ENCODE peak calls at places on chromosomes 4 and X, in ten cellular contexts. I is heart left ventricle; F is left lung; E is heart right ventricle; R is aorta; M is mammary epithelial cell; T is RWPE2; Y is GM23338; J is CD8-positive, alpha-beta memory T cell; X is H1. C is an unnamed sample.

GRCh38 chr4:171281359-171281758 is 531.8 kb upstream of the GALNTL6 start:
- DNase-seq in R (no peak), T (no peak), J (no peak), F (no peak), X (no peak), Y (no peak), M (no peak), E (no peak), I (no peak), C (no peak)

GRCh38 chr4:38406243-38406642 is 257.8 kb upstream of the KLF3 start:
- DNase-seq in X (no peak), E (no peak), I (no peak), J (no peak), Y (no peak), M (no peak), F (no peak), R (no peak), T (no peak), C (no peak)

GRCh38 chr4:82031386-82031785 is 342.4 kb downstream of the HNRNPD start:
- DNase-seq in T (no peak), J (no peak), R (no peak), Y (no peak), E (no peak), X (no peak), F (no peak), M (no peak), I (no peak), C (no peak)

GRCh38 chr4:118729287-118730286 is 44.4 kb downstream of the METTL14 start:
- DNase-seq in T (no peak), M (no peak), E (no peak), Y (no peak), J (no peak), I (no peak), F (no peak), X (no peak), R (no peak), C (no peak)

GRCh38 chr4:6926681-6927478 is 17.3 kb downstream of the TBC1D14 start:
- DNase-seq in I (no peak), M (no peak), F (peak; percentile 83), J (peak; percentile 33), Y (no peak), R (no peak), X (no peak), T (no peak), E (peak; percentile 50), C (no peak)

GRCh38 chr4:81786063-81786763 is 314.5 kb upstream of the RASGEF1B start:
- DNase-seq in J (no peak), X (no peak), M (no peak), I (peak; percentile 12), T (no peak), R (no peak), F (no peak), Y (no peak), E (no peak), C (peak; percentile 33)

GRCh38 chr4:6308890-6309643 is 39.4 kb downstream of the WFS1 start:
- DNase-seq in J (peak; percentile 26), I (no peak), F (no peak), R (no peak), Y (peak; percentile 72), X (no peak), E (peak; percentile 42), M (no peak), T (no peak), C (no peak)

GRCh38 chr4:25446611-25447010 is 69.5 kb downstream of the ANAPC4 start:
- DNase-seq in J (no peak), X (no peak), T (no peak), M (no peak), R (no peak), Y (no peak), I (no peak), E (no peak), F (peak; percentile 65), C (no peak)

GRCh38 chrX:37347420-37347819 is 1.7 kb upstream of the PRRG1 start:
- DNase-seq in I (no peak), J (no peak), X (no peak), F (no peak), M (no peak), E (no peak), R (no peak), Y (peak; percentile 13), T (no peak), C (peak; percentile 4)

GRCh38 chr4:141713185-141713584 is 76.8 kb downstream of the IL15 start:
- DNase-seq in I (no peak), J (no peak), F (no peak), T (no peak), X (no peak), R (no peak), M (no peak), Y (no peak), E (no peak), C (no peak)

GRCh38 chr4:84995386-84995785 is 28.9 kb upstream of the WDFY3 start:
- DNase-seq in T (no peak), F (no peak), Y (no peak), E (no peak), I (no peak), M (no peak), X (no peak), R (no peak), J (no peak), C (no peak)

GRCh38 chr4:111630705-111631104 is 514.5 kb upstream of the FAM241A start:
- DNase-seq in R (no peak), X (no peak), F (no peak), J (no peak), Y (peak; percentile 56), T (no peak), M (no peak), E (no peak), I (no peak), C (no peak)

DNA sequence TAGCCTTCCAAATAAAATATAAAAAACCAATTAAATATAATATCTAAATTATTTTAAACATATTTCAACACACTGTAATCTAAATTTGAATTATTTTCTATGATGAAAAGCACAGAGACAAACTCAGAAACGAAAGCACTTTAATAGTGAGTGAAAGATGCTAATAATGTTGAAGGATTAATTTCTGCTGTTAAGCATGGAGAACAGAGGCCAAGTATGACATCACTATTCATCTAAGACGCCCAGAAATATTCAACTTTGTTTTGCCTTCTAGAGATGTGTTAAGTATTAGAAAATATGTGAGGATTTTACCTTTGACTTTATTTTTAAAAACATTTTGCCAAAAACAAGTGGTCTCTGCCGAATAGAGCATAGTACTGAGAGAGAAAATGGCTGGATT is 19.3 kb downstream of the ARHGEF6 start:
- DNase-seq in F (no peak), I (no peak), T (no peak), J (no peak), X (no peak), Y (no peak), E (no peak), M (no peak), R (no peak), C (no peak)
- H3K27ac ChIP-seq in F (no peak overlapping the region), I (no peak overlapping the region), T (no peak overlapping the region), J (no peak overlapping the region), X (no peak overlapping the region), Y (no peak overlapping the region), E (no peak overlapping the region), M (no peak overlapping the region), R (no peak overlapping the region), C (peak overlapping the region; percentile 71)

GRCh38 chrX:115366535-115366934 is 77.0 kb downstream of the LUZP4 start:
- DNase-seq in E (no peak), M (no peak), F (no peak), T (no peak), R (no peak), X (no peak), J (no peak), Y (no peak), I (no peak), C (no peak)

GRCh38 chrX:115372026-115372610 is 82.6 kb downstream of the LUZP4 start:
- DNase-seq in T (no peak), M (peak; percentile 44), X (no peak), F (no peak), J (no peak), Y (peak; percentile 46), I (no peak), E (no peak), R (no peak), C (no peak)

GRCh38 chrX:115364625-115365024 is 75.1 kb downstream of the LUZP4 start:
- DNase-seq in F (no peak), X (no peak), E (no peak), J (no peak), M (no peak), T (no peak), Y (no peak), I (no peak), R (no peak), C (no peak)

GRCh38 chrX:115367455-115367854 is 77.9 kb downstream of the LUZP4 start:
- DNase-seq in R (no peak), E (no peak), I (no peak), J (no peak), F (no peak), T (no peak), X (no peak), Y (no peak), M (peak; percentile 72), C (no peak)

DNA sequence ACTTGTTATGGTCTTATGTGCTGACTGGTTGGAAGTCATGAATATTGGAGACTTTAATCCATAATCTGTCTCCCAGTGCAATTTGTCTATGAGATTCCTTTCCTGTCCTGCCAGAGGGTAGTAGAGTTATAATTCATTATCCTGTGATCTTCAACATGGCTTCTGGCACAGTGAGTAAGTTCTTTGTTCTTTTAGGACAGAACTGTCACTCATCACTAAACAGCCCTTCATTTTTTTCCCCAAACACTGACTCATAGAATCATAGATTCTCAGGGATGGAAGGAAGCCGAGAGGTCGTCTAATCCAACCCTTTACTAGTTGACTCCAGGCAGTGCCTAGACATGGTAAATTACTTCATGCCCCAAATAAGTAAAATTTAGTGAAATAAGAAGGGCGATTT is 78.4 kb downstream of the LUZP4 start:
- DNase-seq in T (no peak), I (no peak), X (no peak), Y (no peak), R (no peak), F (no peak), M (peak; percentile 57), E (no peak), J (no peak), C (no peak)
- H3K27ac ChIP-seq in T (no peak overlapping the region), I (no peak overlapping the region), X (no peak overlapping the region), Y (no peak overlapping the region), R (no peak overlapping the region), F (no peak overlapping the region), M (peak overlapping the region; percentile 55), E (no peak overlapping the region), J (no peak overlapping the region), C (no peak overlapping the region)

DNA sequence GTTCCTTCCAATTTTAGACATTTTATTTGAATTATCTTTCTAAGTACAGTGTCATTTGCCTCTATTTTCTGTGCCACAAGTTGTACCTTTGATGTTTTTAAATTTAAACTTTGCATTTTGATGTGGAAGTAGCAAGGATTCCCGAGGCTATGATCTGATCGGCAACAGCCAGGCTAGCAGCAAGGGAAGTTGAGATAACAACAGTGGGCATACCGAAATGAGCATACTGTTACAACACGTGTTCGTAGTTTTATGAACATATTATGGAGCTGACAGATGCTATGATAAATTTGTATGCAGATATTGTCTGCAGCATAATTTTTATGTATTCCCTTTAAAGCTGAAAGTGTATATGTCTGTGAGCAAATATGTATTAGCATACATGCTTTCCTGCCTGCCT is 306.0 kb downstream of the PCDH7 start:
- DNase-seq in M (no peak), J (no peak), R (no peak), T (no peak), F (no peak), X (no peak), Y (no peak), E (no peak), I (no peak), C (no peak)
- H3K27ac ChIP-seq in M (no peak overlapping the region), J (no peak overlapping the region), R (no peak overlapping the region), T (no peak overlapping the region), F (no peak overlapping the region), X (no peak overlapping the region), Y (no peak overlapping the region), E (no peak overlapping the region), I (no peak overlapping the region), C (no peak overlapping the region)

GRCh38 chrX:20116575-20117240 is at the start of gene MAP7D2:
- DNase-seq in E (no peak), I (no peak), X (no peak), F (no peak), Y (peak; percentile 44), M (no peak), T (no peak), R (no peak), J (no peak), C (no peak)
- H3K27ac ChIP-seq in E (no peak within 1 kb of the TSS), I (no peak within 1 kb of the TSS), X (no peak within 1 kb of the TSS), F (no peak within 1 kb of the TSS), Y (no peak within 1 kb of the TSS), M (no peak within 1 kb of the TSS), T (no peak within 1 kb of the TSS), R (no peak within 1 kb of the TSS), J (no peak within 1 kb of the TSS), C (no peak within 1 kb of the TSS)